ENCODE peak calls at places on chromosomes 6 and 20, in five cellular contexts. Q is HepG2, T is SK-N-SH, C is GM12878, S is K562. J is an unnamed sample.

GRCh38 chr6:70857387-70858077 is 99.3 kb downstream of the B3GAT2 start:
- DNase-seq in Q (no peak), T (no peak), C (peak; percentile 66), S (no peak), J (no peak)

GRCh38 chr20:25525857-25526256 is 59.5 kb downstream of the NINL start:
- DNase-seq in Q (peak; percentile 97), T (no peak), C (no peak), S (no peak), J (no peak)

GRCh38 chr20:10067305-10067704 is 32.5 kb downstream of the ANKEF1 start:
- DNase-seq in Q (no peak), T (no peak), C (no peak), S (no peak), J (no peak)

GRCh38 chr20:50580016-50580747 is 70.0 kb downstream of the PTPN1 start:
- DNase-seq in Q (peak; percentile 70), T (peak; percentile 92), C (no peak), S (peak; percentile 82), J (peak; percentile 91)

GRCh38 chr20:13008761-13009681 is at the start of gene SPTLC3:
- DNase-seq in Q (peak; percentile 56), T (no peak), C (no peak), S (no peak), J (peak; percentile 15)

GRCh38 chr6:142925575-142926110 is 19.3 kb downstream of the HIVEP2 start:
- DNase-seq in Q (peak; percentile 92), T (no peak), C (no peak), S (no peak), J (no peak)

GRCh38 chr6:78324213-78324612 is 543.1 kb upstream of the IRAK1BP1 start:
- DNase-seq in Q (no peak), T (no peak), C (no peak), S (no peak), J (no peak)

GRCh38 chr6:70717038-70717801 is 49.5 kb downstream of the SMAP1 start:
- DNase-seq in Q (no peak), T (no peak), C (no peak), S (no peak), J (no peak)

GRCh38 chr6:98634569-98634968 is 199.8 kb upstream of the POU3F2 start:
- DNase-seq in Q (no peak), T (no peak), C (no peak), S (no peak), J (peak; percentile 27)

GRCh38 chr20:49989234-49990065 is 6.7 kb downstream of the SNAI1 start:
- DNase-seq in Q (no peak), T (peak; percentile 71), C (no peak), S (peak; percentile 28), J (peak; percentile 59)

GRCh38 chr6:113855500-113856010 is 1.6 kb upstream of the MARCKS start:
- DNase-seq in Q (no peak), T (no peak), C (no peak), S (no peak), J (no peak)

GRCh38 chr6:170034294-170034693 is 256.6 kb downstream of the DLL1 start:
- DNase-seq in Q (no peak), T (no peak), C (no peak), S (no peak), J (no peak)

GRCh38 chr6:163520956-163521355 is 106.4 kb downstream of the QKI start:
- DNase-seq in Q (no peak), T (no peak), C (no peak), S (no peak), J (no peak)

GRCh38 chr20:38985603-38986170 is 23.5 kb downstream of the DHX35 start:
- DNase-seq in Q (peak; percentile 73), T (no peak), C (peak; percentile 20), S (no peak), J (no peak)

GRCh38 chr20:37305839-37306238 is 16.4 kb downstream of the MANBAL start:
- DNase-seq in Q (no peak), T (no peak), C (no peak), S (no peak), J (no peak)
- TF ChIP-seq CHD2 in Q (no peak), T (no peak), C (no peak), S (no peak), J (no peak)

DNA sequence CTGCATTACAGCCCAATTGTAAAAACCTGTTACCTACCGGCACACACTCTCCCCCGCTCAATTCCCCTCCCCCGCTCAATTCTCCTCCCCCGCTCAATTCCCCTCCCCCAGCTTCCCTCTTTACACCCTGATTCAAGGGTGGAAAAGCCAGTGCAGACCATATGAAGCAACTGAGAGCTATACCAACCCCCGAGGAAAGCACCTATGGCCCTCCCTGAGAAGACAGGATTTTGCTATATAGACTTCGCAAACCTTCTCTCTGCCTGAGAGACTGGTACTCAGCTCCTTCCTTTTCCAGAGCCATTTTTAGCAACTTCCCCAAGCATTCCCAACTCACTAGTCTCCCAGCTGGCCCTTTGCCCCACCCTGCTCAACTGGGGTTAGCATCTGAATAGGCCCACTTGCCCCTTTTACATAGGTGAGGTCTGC is 7.6 kb downstream of the GNAS-AS1 start:
- DNase-seq in Q (no peak), T (no peak), C (no peak), S (no peak), J (peak; percentile 60)
- TF ChIP-seq GABPA in Q (no peak), T (no peak), C (no peak), S (no peak), J (no peak)

DNA sequence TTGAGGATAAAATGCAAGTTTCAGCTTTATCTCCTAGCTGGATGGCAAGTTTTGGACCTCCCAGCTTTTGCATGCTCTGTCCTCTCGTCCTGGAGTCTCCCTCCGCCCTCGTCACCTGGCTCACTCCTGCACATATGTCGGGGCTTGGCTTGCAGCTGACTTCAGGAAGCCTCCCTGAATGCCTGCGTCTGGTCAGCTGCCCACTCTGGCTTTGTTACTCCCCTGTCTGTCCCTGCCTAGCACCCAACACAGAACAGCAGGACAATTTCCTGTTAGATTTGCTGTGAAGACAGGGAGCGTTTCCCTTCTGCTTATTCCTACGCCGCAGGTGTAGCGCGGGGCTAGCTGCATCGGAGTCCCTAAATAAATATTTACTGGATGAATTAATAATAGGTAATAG is 5.4 kb downstream of the JPH2 start:
- DNase-seq in Q (no peak), T (no peak), C (no peak), S (no peak), J (no peak)
- TF ChIP-seq CHD2 in Q (no peak), T (no peak), C (no peak), S (no peak), J (no peak)

GRCh38 chr6:165204807-165205545 is 104.4 kb downstream of the C6orf118 start:
- DNase-seq in Q (no peak), T (no peak), C (no peak), S (no peak), J (no peak)

GRCh38 chr6:165206798-165207197 is 102.6 kb downstream of the C6orf118 start:
- DNase-seq in Q (no peak), T (no peak), C (no peak), S (no peak), J (no peak)

DNA sequence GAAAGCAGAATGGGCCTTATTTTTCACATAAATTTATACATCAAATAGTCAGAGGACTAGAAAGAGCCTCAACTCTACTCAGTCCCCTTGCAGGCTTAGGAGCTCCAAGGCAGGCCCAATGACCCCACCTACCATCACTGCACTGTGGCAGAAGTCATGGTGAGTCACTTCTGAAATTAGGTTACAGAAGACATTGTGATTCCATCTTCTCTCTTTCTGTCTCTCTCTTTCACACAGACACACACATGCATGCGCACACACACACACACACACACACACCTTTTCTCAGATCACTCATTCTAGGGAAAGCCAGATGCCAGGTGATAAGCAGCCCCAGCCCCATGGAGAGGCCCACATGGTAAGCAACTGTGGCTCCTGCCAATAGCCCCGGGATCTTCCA is 103.8 kb downstream of the C6orf118 start:
- DNase-seq in Q (no peak), T (no peak), C (no peak), S (no peak), J (no peak)
- TF ChIP-seq GABPA in Q (no peak), T (no peak), C (no peak), S (no peak), J (no peak)

DNA sequence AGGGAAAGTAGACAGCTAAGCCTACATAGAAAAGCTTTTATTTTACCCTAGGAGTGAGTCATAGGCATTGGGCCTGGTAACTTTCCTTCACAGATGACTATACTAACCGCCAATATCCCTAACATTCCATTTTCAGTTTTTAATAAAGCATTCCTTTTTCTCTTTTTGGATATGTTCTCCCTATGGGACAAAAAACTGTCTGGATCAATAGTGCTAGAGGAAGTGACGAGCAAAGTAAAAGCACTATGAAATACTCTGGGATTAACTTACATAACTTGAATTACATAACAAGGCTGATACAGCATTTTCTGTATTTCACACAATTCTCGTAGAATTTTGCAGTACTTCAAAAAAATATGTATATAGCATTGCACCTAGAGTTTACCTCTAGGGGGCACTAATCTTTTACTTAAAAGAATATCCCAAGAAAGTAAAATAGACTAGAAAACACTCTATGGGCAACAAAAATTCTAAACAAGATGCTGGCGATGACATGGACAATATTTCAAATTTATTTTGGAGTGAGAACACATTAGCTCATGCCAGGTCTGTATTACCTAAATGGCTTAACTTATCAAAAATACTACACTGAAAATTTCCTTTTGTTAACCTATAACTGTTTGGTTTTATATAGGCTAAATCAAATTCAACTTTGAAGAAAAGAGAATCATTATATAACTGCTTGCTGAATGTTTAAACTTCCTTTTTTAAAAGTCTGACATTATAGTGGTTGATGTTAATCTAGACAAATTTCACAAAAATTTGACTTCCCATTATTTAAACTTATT is 66.3 kb upstream of the DST start:
- DNase-seq in Q (peak; percentile 66), T (peak; percentile 39), C (no peak), S (peak; percentile 10), J (no peak)
- TF ChIP-seq CHD2 in Q (no peak), T (no peak), C (no peak), S (no peak), J (no peak)